ENCODE peak calls at places on chromosome 9, in four cellular contexts. K is SK-N-SH, F is HepG2, T is GM23338. L is an unnamed sample.

GRCh38 chr9:89037325-89037724 is 46.1 kb downstream of the S1PR3 start:
- DNase-seq in K (no peak), F (no peak), T (no peak), L (no peak)

GRCh38 chr9:91812191-91812590 is 137.8 kb downstream of the ROR2 start:
- DNase-seq in K (no peak), F (no peak), T (no peak), L (no peak)

GRCh38 chr9:89640801-89641200 is 36.0 kb downstream of the GADD45G start:
- DNase-seq in K (no peak), F (no peak), T (no peak), L (no peak)

GRCh38 chr9:34746526-34746925 is 36.6 kb upstream of the CCL21 start:
- DNase-seq in K (no peak), F (no peak), T (no peak), L (no peak)

GRCh38 chr9:134068742-134069535 is 1.1 kb upstream of the BRD3 start:
- DNase-seq in K (no peak), F (no peak), T (no peak), L (no peak)

GRCh38 chr9:111588846-111589245 is 10.6 kb downstream of the PTGR1 start:
- DNase-seq in K (no peak), F (no peak), T (no peak), L (no peak)

GRCh38 chr9:28121353-28121752 is 548.1 kb upstream of the C9orf72 start:
- DNase-seq in K (peak), F (no peak), T (no peak), L (no peak)

GRCh38 chr9:69139596-69139995 is 34.5 kb upstream of the TJP2 start:
- DNase-seq in K (no peak), F (no peak), T (no peak), L (no peak)

GRCh38 chr9:3040761-3041160 is 196.9 kb upstream of the PUM3 start:
- DNase-seq in K (no peak), F (no peak), T (no peak), L (no peak)

GRCh38 chr9:133584167-133584558 is 25.0 kb downstream of the FAM163B start:
- DNase-seq in K (no peak), F (no peak), T (no peak), L (no peak)

GRCh38 chr9:127252405-127253093 is 12.0 kb upstream of the GARNL3 start:
- DNase-seq in K (no peak), F (no peak), T (no peak), L (no peak)

GRCh38 chr9:122354536-122355199 is 16.2 kb upstream of the PTGS1 start:
- DNase-seq in K (no peak), F (no peak), T (no peak), L (peak)

GRCh38 chr9:70110194-70111041 is 66.8 kb downstream of the MAMDC2 start:
- DNase-seq in K (no peak), F (no peak), T (no peak), L (no peak)

DNA sequence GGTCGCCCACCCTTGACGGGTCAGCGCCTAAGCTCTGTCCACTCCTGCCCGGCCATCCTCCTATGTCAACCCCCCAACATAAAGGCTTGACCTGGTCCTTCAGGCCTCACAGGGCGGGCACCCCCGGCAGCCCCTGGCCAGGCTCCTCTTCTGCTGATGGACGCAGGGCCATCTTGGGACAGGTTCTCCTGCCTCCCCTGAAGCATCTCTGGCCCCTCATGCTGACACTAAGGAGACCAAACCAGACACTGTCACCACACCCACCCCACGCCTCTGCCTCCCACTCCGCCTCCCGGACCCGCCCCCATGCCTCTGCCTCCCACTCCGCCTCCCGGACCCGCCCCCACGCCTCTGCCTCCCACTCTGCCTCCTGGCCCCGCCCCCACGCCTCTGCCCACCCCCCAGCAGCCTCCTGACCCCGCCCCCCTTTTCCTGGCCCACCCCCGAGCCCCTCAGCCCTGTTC is 6.8 kb downstream of the OBP2A start:
- DNase-seq in K (no peak), F (no peak), T (peak), L (no peak)
- H3K27ac ChIP-seq in K (no peak), F (no peak), T (no peak), L (no peak)

GRCh38 chr9:26754494-26755188 is 138.0 kb downstream of the CAAP1 start:
- DNase-seq in K (no peak), F (no peak), T (no peak), L (no peak)
- TF ChIP-seq REST in K (no peak), F (no peak), T (no peak), L (no peak)

DNA sequence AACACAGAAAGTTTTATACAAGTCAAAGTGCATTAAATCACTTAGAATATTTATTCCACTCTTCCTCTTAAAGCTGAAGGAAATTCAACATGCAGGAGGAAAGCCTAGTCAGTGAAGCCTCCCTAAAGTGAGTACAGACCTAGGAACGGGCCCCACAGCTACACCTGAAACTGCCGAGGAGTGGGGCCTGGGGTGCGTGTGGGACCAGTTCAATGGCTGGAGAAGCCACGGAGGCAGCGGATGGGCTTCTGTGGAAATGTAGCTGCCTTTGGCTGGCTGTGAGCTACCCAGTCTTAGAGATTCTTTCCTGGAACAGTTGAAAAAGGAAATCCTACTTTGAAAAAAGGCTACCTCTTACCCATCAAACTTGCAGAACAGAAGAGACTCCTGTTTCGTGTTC is 16.6 kb downstream of the ARPC5L start:
- DNase-seq in K (no peak), F (no peak), T (no peak), L (no peak)
- TF ChIP-seq POLR2AphosphoS5 in K (no peak), F (no peak), T (no peak), L (no peak)

GRCh38 chr9:98011122-98011521 is 28.0 kb downstream of the ANP32B start:
- DNase-seq in K (no peak), F (no peak), T (no peak), L (no peak)
- H3K27ac ChIP-seq in K (no peak), F (no peak), T (no peak), L (no peak)

GRCh38 chr9:105248691-105249090 is 4.2 kb downstream of the SLC44A1 start:
- DNase-seq in K (no peak), F (no peak), T (no peak), L (no peak)
- TF ChIP-seq REST in K (no peak), F (no peak), T (no peak), L (no peak)

DNA sequence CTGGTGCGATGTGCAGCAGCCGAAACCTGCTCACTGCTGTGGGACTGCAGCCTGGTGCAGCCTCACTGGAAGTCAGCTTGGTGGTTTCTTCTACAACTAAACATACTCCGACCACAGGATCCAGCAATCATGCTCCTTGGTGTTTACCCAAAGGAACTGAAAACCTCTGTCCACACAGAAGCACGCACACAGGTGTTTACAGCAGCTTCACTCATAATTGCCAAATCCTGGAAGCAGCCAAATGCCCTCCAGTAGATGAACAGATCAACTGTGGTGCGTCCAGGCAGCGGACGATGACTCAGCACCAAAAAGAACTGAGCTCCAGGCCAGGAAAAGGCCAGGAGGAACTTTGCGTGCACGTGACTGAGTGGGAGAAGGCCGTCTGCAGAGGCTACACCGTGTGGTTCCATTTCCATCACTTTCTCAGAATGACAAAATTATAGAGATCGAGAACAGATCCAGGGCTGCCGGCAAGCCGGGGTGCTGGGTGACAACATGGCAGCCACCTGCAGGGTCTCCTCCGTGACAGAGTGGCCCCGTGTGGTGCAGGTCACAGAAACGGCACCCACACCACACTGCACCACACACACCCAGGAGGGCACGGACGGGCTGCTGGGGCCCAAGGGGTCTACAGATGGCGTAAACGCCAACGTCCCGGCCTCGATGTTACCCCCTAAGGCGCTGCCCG is 23.1 kb upstream of the NSMF start:
- DNase-seq in K (no peak), F (peak), T (no peak), L (peak)
- TF ChIP-seq POLR2AphosphoS5 in K (no peak), F (no peak), T (no peak), L (peak)

GRCh38 chr9:109474170-109474569 is 23.9 kb downstream of the PTPN3 start:
- DNase-seq in K (no peak), F (no peak), T (no peak), L (no peak)
- H3K27ac ChIP-seq in K (no peak), F (no peak), T (no peak), L (no peak)

L was measured in HL-60.